ENCODE peak calls at places on chromosomes 5 and 9, in seven cellular contexts. G, N, W, C, D, Z and F are unnamed samples.
A peak's percentile ranks its signal among the peaks of the same experiment; 100 is the strongest.

GRCh38 chr9:19788614-19789271 is at the start of gene SLC24A2:
- DNase-seq in D (no peak), N (no peak), C (no peak), W (peak; percentile 47), Z (peak; percentile 31), G (peak; percentile 59), F (peak; percentile 52)

GRCh38 chr5:171435908-171436307 is 16.5 kb downstream of the FGF18 start:
- DNase-seq in C (no peak), D (no peak), W (no peak), N (no peak), Z (no peak), G (no peak), F (no peak)

GRCh38 chr9:86511614-86512360 is 157.6 kb upstream of the TUT7 start:
- DNase-seq in N (no peak), D (no peak), C (no peak), W (no peak), Z (no peak), G (no peak), F (no peak)

GRCh38 chr9:87259543-87259942 is 238.1 kb upstream of the DAPK1 start:
- DNase-seq in G (no peak), N (no peak), Z (no peak), D (no peak), W (no peak), C (no peak), F (peak; percentile 44)

GRCh38 chr9:115456515-115456914 is 338.6 kb upstream of the TNC start:
- DNase-seq in W (no peak), D (no peak), C (no peak), G (no peak), N (no peak), Z (no peak), F (no peak)

GRCh38 chr9:109590945-109591344 is 92.8 kb upstream of the PTPN3 start:
- DNase-seq in Z (peak; percentile 15), W (no peak), N (no peak), C (no peak), G (no peak), D (no peak), F (no peak)

GRCh38 chr5:53936481-53937352 is 373.7 kb downstream of the ARL15 start:
- DNase-seq in N (no peak), G (no peak), Z (no peak), W (no peak), D (no peak), C (no peak), F (no peak)

GRCh38 chr9:84969084-84969483 is 299.6 kb downstream of the NTRK2 start:
- DNase-seq in Z (peak; percentile 4), G (no peak), D (no peak), W (no peak), N (no peak), C (no peak), F (no peak)

GRCh38 chr9:34651286-34651685 is 699 bp upstream of the IL11RA start:
- DNase-seq in D (peak; percentile 52), G (no peak), W (no peak), C (no peak), Z (no peak), N (no peak), F (no peak)

GRCh38 chr5:99019812-99020697 is 91.2 kb upstream of the CHD1 start:
- DNase-seq in C (no peak), Z (peak; percentile 28), G (peak; percentile 22), N (no peak), D (no peak), W (no peak), F (no peak)

GRCh38 chr5:32828492-32828891 is 117.4 kb downstream of the NPR3 start:
- DNase-seq in W (no peak), Z (no peak), G (no peak), N (no peak), D (no peak), C (no peak), F (no peak)

GRCh38 chr9:108668191-108668940 is 187.4 kb downstream of the ACTL7B start:
- DNase-seq in W (no peak), N (no peak), D (no peak), C (no peak), G (no peak), Z (no peak), F (no peak)

GRCh38 chr5:160229190-160229742 is at the start of gene FABP6:
- DNase-seq in N (no peak), W (no peak), C (no peak), D (no peak), G (no peak), Z (no peak), F (no peak)

GRCh38 chr5:67010684-67011409 is 185.8 kb downstream of the CD180 start:
- DNase-seq in D (peak; percentile 11), C (no peak), W (no peak), Z (no peak), G (peak; percentile 8), N (no peak), F (no peak)

GRCh38 chr9:116434314-116434713 is 252.8 kb upstream of the TRIM32 start:
- DNase-seq in D (no peak), N (no peak), W (no peak), Z (no peak), G (no peak), C (no peak), F (no peak)

GRCh38 chr5:34497031-34497808 is 158.9 kb upstream of the RAI14 start:
- DNase-seq in W (no peak), Z (peak; percentile 46), C (no peak), D (peak; percentile 32), G (no peak), N (no peak), F (peak; percentile 14)

GRCh38 chr5:53067641-53068040 is 41.9 kb downstream of the MOCS2 start:
- DNase-seq in G (no peak), W (no peak), D (no peak), C (no peak), Z (no peak), N (no peak), F (no peak)

GRCh38 chr5:146640285-146640896 is 124.4 kb upstream of the GPR151 start:
- DNase-seq in W (no peak), N (no peak), C (no peak), G (no peak), Z (no peak), D (peak; percentile 30), F (no peak)

GRCh38 chr5:176676361-176676824 is 29.1 kb downstream of the TSPAN17 start:
- DNase-seq in G (no peak), N (no peak), Z (no peak), C (no peak), D (no peak), W (no peak), F (no peak)

GRCh38 chr5:171857537-171857936 is 71.9 kb downstream of the SMIM23 start:
- DNase-seq in G (no peak), C (no peak), W (no peak), Z (no peak), D (no peak), N (no peak), F (no peak)

GRCh38 chr9:37990404-37991015 is 78.5 kb downstream of the SHB start:
- DNase-seq in W (no peak), D (no peak), G (no peak), Z (no peak), N (no peak), C (no peak), F (no peak)

GRCh38 chr9:85960688-85961093 is 19.7 kb downstream of the NAA35 start:
- DNase-seq in W (peak; percentile 28), C (peak; percentile 32), D (no peak), N (no peak), Z (peak; percentile 23), G (peak; percentile 26), F (no peak)

GRCh38 chr9:124760719-124761118 is 10.4 kb downstream of the NR6A1 start:
- DNase-seq in Z (no peak), N (no peak), G (no peak), C (no peak), W (no peak), D (no peak), F (no peak)

GRCh38 chr5:65854931-65855330 is 71.4 kb upstream of the ERBIN start:
- DNase-seq in D (no peak), W (no peak), Z (no peak), G (no peak), C (no peak), N (no peak), F (no peak)

GRCh38 chr9:22425551-22425950 is 21.1 kb upstream of the DMRTA1 start:
- DNase-seq in W (no peak), C (no peak), G (no peak), D (no peak), Z (no peak), N (no peak), F (no peak)

GRCh38 chr5:139682016-139682975 is 34.1 kb downstream of the CXXC5 start:
- DNase-seq in D (no peak), N (no peak), Z (no peak), W (no peak), G (no peak), C (no peak), F (no peak)

GRCh38 chr9:96420468-96421219 is 2.5 kb upstream of the ZNF367 start:
- DNase-seq in C (no peak), N (no peak), G (peak; percentile 15), Z (peak; percentile 21), W (no peak), D (no peak), F (peak; percentile 18)

GRCh38 chr5:81854485-81854884 is 103.6 kb upstream of the SSBP2 start:
- DNase-seq in W (no peak), N (no peak), D (no peak), G (no peak), Z (no peak), C (no peak), F (no peak)

GRCh38 chr5:54215233-54215736 is 95.1 kb downstream of the ARL15 start:
- DNase-seq in D (no peak), W (no peak), G (no peak), Z (no peak), N (no peak), C (no peak), F (no peak)

GRCh38 chr9:132108728-132109127 is 29.1 kb upstream of the MED27 start:
- DNase-seq in W (no peak), D (no peak), Z (no peak), C (no peak), G (no peak), N (no peak), F (no peak)

GRCh38 chr5:76384705-76385104 is 18.4 kb upstream of the IQGAP2 start:
- DNase-seq in W (no peak), D (no peak), Z (no peak), N (no peak), C (no peak), G (no peak), F (no peak)

GRCh38 chr9:110464321-110464720 is 115.2 kb downstream of the SVEP1 start:
- DNase-seq in C (no peak), W (no peak), D (no peak), N (no peak), Z (no peak), G (no peak), F (no peak)

GRCh38 chr9:92759990-92760893 is 4.4 kb downstream of the BICD2 start:
- DNase-seq in Z (no peak), D (no peak), C (no peak), W (no peak), N (no peak), G (no peak), F (no peak)

GRCh38 chr5:80399553-80400239 is 8.2 kb upstream of the ZFYVE16 start:
- DNase-seq in C (no peak), N (no peak), Z (no peak), W (no peak), D (no peak), G (no peak), F (no peak)

GRCh38 chr9:20315672-20316071 is 306.6 kb downstream of the MLLT3 start:
- DNase-seq in D (no peak), W (no peak), C (no peak), G (no peak), Z (no peak), N (no peak), F (no peak)

GRCh38 chr9:129482521-129483466 is 138.1 kb downstream of the C9orf50 start:
- DNase-seq in W (peak; percentile 64), G (peak; percentile 65), D (peak; percentile 87), Z (peak; percentile 56), C (no peak), N (no peak), F (peak; percentile 69)

GRCh38 chr5:40587284-40587882 is 92.3 kb upstream of the PTGER4 start:
- DNase-seq in W (no peak), Z (no peak), D (no peak), N (no peak), C (no peak), G (no peak), F (no peak)